ENCODE peak calls at places on chromosomes 6 and 20, in six cellular contexts. S is cardiac muscle cell, B is AG04450, T is endothelial cell, W is type B pancreatic cell, L is tibial nerve. R is an unnamed sample.
A peak's percentile ranks its signal among the peaks of the same experiment; 100 is the strongest.

GRCh38 chr6:45789238-45789637 is 226.4 kb downstream of the CLIC5 start:
- DNase-seq in S (no peak), B (no peak), T (no peak), W (no peak), L (no peak), R (no peak)

GRCh38 chr20:34629342-34629741 is 47.5 kb downstream of the PIGU start:
- DNase-seq in S (no peak), B (no peak), T (no peak), W (no peak), L (no peak), R (no peak)

GRCh38 chr6:170473226-170473789 is 79.8 kb downstream of the PSMB1 start:
- DNase-seq in S (no peak), B (no peak), T (no peak), W (no peak), L (no peak), R (no peak)

GRCh38 chr20:62123450-62124118 is 1.3 kb downstream of the LSM14B start:
- DNase-seq in S (no peak), B (no peak), T (no peak), W (no peak), L (no peak), R (no peak)

GRCh38 chr6:36349240-36349639 is 12.6 kb upstream of the BNIP5 start:
- DNase-seq in S (no peak), B (no peak), T (no peak), W (no peak), L (no peak), R (no peak)

GRCh38 chr20:33051333-33051732 is 2.4 kb upstream of the BPIFB3 start:
- DNase-seq in S (no peak), B (no peak), T (no peak), W (no peak), L (no peak), R (no peak)

GRCh38 chr6:130680118-130680517 is 147.1 kb upstream of the SMLR1 start:
- DNase-seq in S (no peak), B (no peak), T (no peak), W (no peak), L (no peak), R (no peak)

GRCh38 chr20:6178537-6178936 is 55.7 kb upstream of the FERMT1 start:
- DNase-seq in S (peak; percentile 67), B (peak; percentile 3), T (peak; percentile 21), W (no peak), L (peak; percentile 24), R (no peak)

GRCh38 chr6:33420493-33421343 is 853 bp downstream of the SYNGAP1 start:
- DNase-seq in S (no peak), B (no peak), T (no peak), W (no peak), L (no peak), R (no peak)

GRCh38 chr6:110646951-110647910 is 168.0 kb downstream of the CDK19 start:
- DNase-seq in S (no peak), B (no peak), T (no peak), W (no peak), L (no peak), R (no peak)

GRCh38 chr20:20457392-20458126 is 89.7 kb downstream of the INSM1 start:
- DNase-seq in S (no peak), B (no peak), T (no peak), W (no peak), L (no peak), R (no peak)

GRCh38 chr6:90202156-90202555 is 94.5 kb downstream of the BACH2 start:
- DNase-seq in S (no peak), B (no peak), T (no peak), W (no peak), L (no peak), R (no peak)

DNA sequence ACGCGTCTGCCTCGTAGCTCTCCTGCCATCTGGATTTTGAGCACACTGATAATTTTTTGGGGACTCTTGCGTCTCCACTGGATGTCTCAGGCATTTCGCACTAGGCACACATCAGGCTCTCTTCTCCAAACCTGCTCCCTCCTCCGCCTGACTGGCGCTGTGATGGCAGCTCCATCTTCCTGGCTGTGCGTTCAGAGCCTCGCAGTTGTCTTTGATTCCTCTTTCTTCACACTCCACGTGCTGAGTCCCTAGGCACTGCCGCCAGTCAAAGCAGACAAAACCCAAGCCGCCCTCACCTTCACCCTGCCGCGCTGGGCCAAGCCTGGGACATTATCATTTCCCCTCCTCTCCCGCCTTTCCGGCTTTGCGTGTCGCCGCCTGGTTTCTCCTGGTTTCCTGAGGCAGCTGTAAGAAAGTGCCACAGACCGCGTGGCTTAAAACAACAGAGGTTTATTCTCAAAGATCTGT is 778 bp downstream of the PSMG4 start:
- DNase-seq in S (peak; percentile 45), B (no peak), T (peak; percentile 33), W (no peak), L (no peak), R (peak; percentile 36)
- TF ChIP-seq CTCF in S (no peak), B (no peak), T (no peak), W (no peak), L (no peak), R (no peak)

GRCh38 chr6:159969921-159970320 is 1.0 kb downstream of the IGF2R start:
- DNase-seq in S (peak; percentile 60), B (no peak), T (peak; percentile 50), W (no peak), L (peak; percentile 76), R (peak; percentile 45)

GRCh38 chr6:159969204-159969912 is 476 bp downstream of the IGF2R start:
- DNase-seq in S (peak; percentile 66), B (no peak), T (peak; percentile 65), W (peak; percentile 75), L (no peak), R (peak; percentile 71)

GRCh38 chr6:159966981-159967380 is 1.9 kb upstream of the IGF2R start:
- DNase-seq in S (no peak), B (no peak), T (no peak), W (no peak), L (no peak), R (no peak)

GRCh38 chr6:159970659-159971063 is 1.8 kb downstream of the IGF2R start:
- DNase-seq in S (no peak), B (no peak), T (no peak), W (no peak), L (no peak), R (no peak)

DNA sequence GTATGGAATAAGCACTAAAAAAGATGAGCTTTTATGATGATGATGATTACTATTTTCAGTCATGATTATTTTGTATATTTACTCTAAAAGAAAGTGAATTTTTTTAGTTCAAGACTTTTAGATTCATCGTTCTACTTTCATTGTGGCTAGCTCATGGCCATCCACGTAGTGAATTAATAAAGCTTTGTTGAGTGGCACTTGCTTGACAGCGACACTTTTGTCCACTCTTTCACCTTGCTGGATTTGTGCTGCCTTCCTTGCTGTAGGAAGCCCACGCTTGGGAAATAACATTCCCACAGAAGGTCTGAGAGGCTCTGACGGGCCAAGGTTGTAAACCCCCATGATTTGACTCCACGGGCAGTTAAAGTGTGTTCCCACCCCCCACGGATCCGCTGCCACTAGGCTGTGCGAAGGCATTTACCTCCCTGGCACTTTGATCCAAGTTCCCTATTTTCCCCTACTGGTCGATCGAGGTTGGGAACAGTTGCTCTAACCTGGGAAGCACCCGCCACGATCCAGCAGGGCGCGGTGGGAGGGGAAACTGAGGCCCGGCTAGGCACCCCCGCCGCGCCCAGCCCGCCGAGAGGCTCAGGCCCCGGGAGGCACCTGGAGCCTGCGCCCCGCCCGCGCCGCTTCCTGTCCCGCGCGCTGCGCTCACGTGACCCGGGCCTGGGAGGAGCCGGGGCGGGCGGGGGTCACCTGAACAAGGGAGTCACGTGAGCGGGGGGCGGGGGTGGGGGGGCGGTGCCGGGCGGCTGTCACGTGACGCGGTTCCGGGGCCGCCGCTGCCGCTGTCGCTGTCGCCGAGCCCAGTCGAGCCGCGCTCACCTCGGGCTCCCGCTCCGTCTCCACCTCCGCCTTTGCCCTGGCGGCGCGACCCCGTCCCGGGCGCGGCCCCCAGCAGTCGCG is at the start of gene IGF2R:
- DNase-seq in S (peak; percentile 97), B (no peak), T (peak; percentile 86), W (peak; percentile 94), L (peak; percentile 91), R (peak; percentile 90)
- TF ChIP-seq CTCF in S (peak; percentile 23), B (peak; percentile 15), T (peak; percentile 18), W (peak; percentile 66), L (peak; percentile 34), R (no peak)

GRCh38 chr20:53161473-53161872 is 189.3 kb downstream of the TSHZ2 start:
- DNase-seq in S (no peak), B (no peak), T (no peak), W (no peak), L (no peak), R (no peak)

GRCh38 chr20:53163486-53163885 is 191.3 kb downstream of the TSHZ2 start:
- DNase-seq in S (no peak), B (no peak), T (no peak), W (no peak), L (peak; percentile 45), R (no peak)

GRCh38 chr20:53161073-53161472 is 188.9 kb downstream of the TSHZ2 start:
- DNase-seq in S (no peak), B (no peak), T (no peak), W (no peak), L (no peak), R (no peak)

GRCh38 chr20:53164072-53164471 is 191.9 kb downstream of the TSHZ2 start:
- DNase-seq in S (no peak), B (no peak), T (no peak), W (no peak), L (no peak), R (no peak)

GRCh38 chr20:53162251-53162835 is 190.2 kb downstream of the TSHZ2 start:
- DNase-seq in S (peak; percentile 43), B (no peak), T (peak; percentile 17), W (peak; percentile 71), L (peak; percentile 61), R (peak; percentile 57)
- TF ChIP-seq CTCF in S (peak; percentile 29), B (no peak), T (peak; percentile 44), W (peak; percentile 74), L (peak; percentile 40), R (peak; percentile 40)

GRCh38 chr20:57496592-57496991 is 28.3 kb downstream of the CTCFL start:
- DNase-seq in S (no peak), B (no peak), T (no peak), W (no peak), L (no peak), R (no peak)
- TF ChIP-seq CTCF in S (no peak), B (no peak), T (no peak), W (no peak), L (no peak), R (no peak)